ENCODE peak calls at places on chromosomes 6 and 20, in four cellular contexts. K is astrocyte, J is HCT116, W is PC-3. H is an unnamed sample.

GRCh38 chr6:88982720-88983119 is 19.3 kb upstream of the RNGTT start:
- DNase-seq in K (peak; percentile 79), J (peak; percentile 57), W (peak; percentile 84), H (peak; percentile 92)

GRCh38 chr20:62820208-62820961 is 3.5 kb downstream of the COL9A3 start:
- DNase-seq in K (no peak), J (no peak), W (no peak), H (no peak)

GRCh38 chr20:33785503-33785902 is 25.6 kb upstream of the CHMP4B start:
- DNase-seq in K (no peak), J (no peak), W (no peak), H (no peak)

GRCh38 chr6:36290668-36291620 is 21.1 kb downstream of the PNPLA1 start:
- DNase-seq in K (no peak), J (peak; percentile 13), W (peak; percentile 23), H (peak; percentile 8)

GRCh38 chr20:46985241-46985640 is 90.6 kb downstream of the EYA2 start:
- DNase-seq in K (no peak), J (no peak), W (peak; percentile 26), H (no peak)

GRCh38 chr6:33126101-33126714 is 50.4 kb downstream of the HLA-DPB1 start:
- DNase-seq in K (no peak), J (peak; percentile 35), W (peak; percentile 62), H (peak; percentile 53)

GRCh38 chr6:146345582-146345981 is 198.1 kb upstream of the RAB32 start:
- DNase-seq in K (no peak), J (no peak), W (no peak), H (no peak)

GRCh38 chr20:7146552-7147219 is 379.2 kb downstream of the BMP2 start:
- DNase-seq in K (no peak), J (no peak), W (no peak), H (no peak)

GRCh38 chr20:33423141-33423834 is 20.3 kb downstream of the SNTA1 start:
- DNase-seq in K (peak; percentile 74), J (no peak), W (peak; percentile 51), H (peak; percentile 75)

GRCh38 chr20:4069741-4070140 is 54.4 kb upstream of the RNF24 start:
- DNase-seq in K (no peak), J (no peak), W (peak; percentile 32), H (no peak)

GRCh38 chr20:38962898-38963484 is 847 bp downstream of the DHX35 start:
- DNase-seq in K (no peak), J (no peak), W (no peak), H (no peak)

GRCh38 chr6:33620584-33621395 is at the start of gene ITPR3:
- DNase-seq in K (no peak), J (peak; percentile 37), W (peak; percentile 80), H (peak; percentile 76)

GRCh38 chr6:2733324-2733723 is 17.4 kb downstream of the MYLK4 start:
- DNase-seq in K (peak; percentile 46), J (no peak), W (no peak), H (no peak)

GRCh38 chr6:142842423-142843261 is 102.3 kb downstream of the HIVEP2 start:
- DNase-seq in K (peak; percentile 82), J (no peak), W (peak; percentile 90), H (peak; percentile 60)

GRCh38 chr6:116059713-116060571 is 749 bp downstream of the FRK start:
- DNase-seq in K (peak; percentile 6), J (no peak), W (peak; percentile 22), H (no peak)

GRCh38 chr20:42472198-42472597 is 717.5 kb downstream of the PTPRT start:
- DNase-seq in K (no peak), J (no peak), W (no peak), H (no peak)

GRCh38 chr20:34891166-34892062 is 15.0 kb downstream of the ACSS2 start:
- DNase-seq in K (peak; percentile 64), J (peak; percentile 64), W (peak; percentile 88), H (peak; percentile 72)

GRCh38 chr20:34895465-34895864 is 19.1 kb downstream of the ACSS2 start:
- DNase-seq in K (no peak), J (no peak), W (no peak), H (no peak)

GRCh38 chr20:34892671-34893070 is 16.3 kb downstream of the ACSS2 start:
- DNase-seq in K (no peak), J (no peak), W (no peak), H (no peak)

GRCh38 chr20:34894723-34895122 is 18.3 kb downstream of the ACSS2 start:
- DNase-seq in K (no peak), J (no peak), W (no peak), H (no peak)

DNA sequence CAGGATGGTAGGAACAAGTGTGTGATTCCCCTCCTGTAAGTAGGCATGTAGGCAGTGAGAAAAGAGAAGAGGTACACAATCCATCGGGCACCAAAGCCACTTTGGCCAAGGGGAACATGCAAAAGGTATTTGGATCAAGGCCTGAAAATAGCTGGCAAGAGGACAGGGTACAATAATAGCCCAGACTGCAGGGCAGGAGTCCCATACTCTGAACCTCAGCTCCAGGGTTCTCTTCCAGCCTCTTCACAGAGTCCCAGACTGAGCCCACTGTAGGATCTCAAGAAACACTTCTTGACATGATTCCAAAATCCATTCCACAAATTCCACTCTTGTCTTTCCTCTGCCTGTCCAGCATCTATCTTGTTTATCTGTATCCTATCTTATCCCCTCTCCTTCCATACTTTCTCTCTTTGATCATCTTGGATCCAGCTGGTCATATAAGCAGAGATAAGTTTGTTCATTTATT is 19.7 kb downstream of the ACSS2 start:
- DNase-seq in K (peak; percentile 49), J (no peak), W (no peak), H (no peak)
- H3K36me3 ChIP-seq in K (no peaks in the 10 kb centered on the region), J (no peaks in the 10 kb centered on the region), W (no peaks in the 10 kb centered on the region), H (peaks cover 61% of the 10 kb centered on the region)

GRCh38 chr6:39335780-39336541 is 13.5 kb upstream of the KCNK16 start:
- DNase-seq in K (no peak), J (no peak), W (no peak), H (no peak)
- H3K9ac ChIP-seq in K (no peak overlapping the region), J (no peak overlapping the region), W (no peak overlapping the region), H (no peak overlapping the region)

GRCh38 chr6:71349976-71350615 is 61.5 kb downstream of the OGFRL1 start:
- DNase-seq in K (peak; percentile 72), J (no peak), W (peak; percentile 65), H (no peak)
- H3K4me3 ChIP-seq in K (no peak overlapping the region), J (no peak overlapping the region), W (no peak overlapping the region), H (peak overlapping the region; percentile 64)

GRCh38 chr20:53576195-53576580 is 17.5 kb downstream of the ZNF217 start:
- DNase-seq in K (no peak), J (no peak), W (no peak), H (no peak)
- H3K36me3 ChIP-seq in K (peaks cover 43% of the 10 kb centered on the region), J (peaks cover 57% of the 10 kb centered on the region), W (peaks cover 77% of the 10 kb centered on the region), H (peaks cover 79% of the 10 kb centered on the region)

GRCh38 chr6:45432944-45433343 is 55.2 kb upstream of the SUPT3H start:
- DNase-seq in K (peak; percentile 74), J (no peak), W (peak; percentile 89), H (peak; percentile 77)
- H3K9ac ChIP-seq in K (no peak overlapping the region), J (no peak overlapping the region), W (no peak overlapping the region), H (no peak overlapping the region)

GRCh38 chr6:38445321-38445720 is 194.4 kb downstream of the BTBD9 start:
- DNase-seq in K (no peak), J (no peak), W (no peak), H (peak; percentile 13)

GRCh38 chr6:38445912-38446311 is 193.8 kb downstream of the BTBD9 start:
- DNase-seq in K (no peak), J (no peak), W (no peak), H (no peak)

GRCh38 chr6:38443341-38443740 is 196.4 kb downstream of the BTBD9 start:
- DNase-seq in K (no peak), J (no peak), W (no peak), H (no peak)

GRCh38 chr6:38438097-38438496 is 201.6 kb downstream of the BTBD9 start:
- DNase-seq in K (no peak), J (no peak), W (no peak), H (no peak)

DNA sequence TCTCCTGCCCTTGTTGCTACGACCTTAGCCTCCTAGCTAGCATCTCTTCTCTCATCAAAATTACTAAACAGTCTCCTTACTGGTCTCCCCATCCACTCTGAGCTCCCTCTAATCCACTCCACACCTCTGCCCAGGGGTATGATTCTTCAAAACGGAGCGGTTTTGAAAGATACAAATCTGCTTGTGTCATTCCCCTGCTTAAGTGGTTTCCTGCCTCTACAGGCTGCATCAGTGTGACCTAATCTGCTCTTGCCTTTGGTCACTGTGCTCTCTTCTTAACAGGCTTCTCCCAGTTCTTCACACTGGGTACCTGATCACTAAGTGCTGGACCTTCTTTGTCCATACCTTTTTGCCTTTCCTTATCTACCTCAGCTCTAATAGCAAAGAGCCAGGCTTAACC is 196.0 kb downstream of the BTBD9 start:
- DNase-seq in K (no peak), J (no peak), W (no peak), H (no peak)
- H3K4me3 ChIP-seq in K (no peak overlapping the region), J (no peak overlapping the region), W (no peak overlapping the region), H (no peak overlapping the region)